ENCODE peak calls at places on chromosome 15, in eight cellular contexts. One of them, this sample, is unnamed.

GRCh38 chr15:57589276-57590073 is 2.2 kb upstream of the MYZAP start:
- DNase-seq in BJ: no peak
- DNase-seq in foreskin fibroblast: no peak
- DNase-seq in retinal pigment epithelial cell: no peak
- DNase-seq in SJSA1: no peak
- DNase-seq in A549: no peak
- DNase-seq in pancreas: no peak
- DNase-seq in AG04450: no peak
- DNase-seq in this sample: no peak

GRCh38 chr15:88258021-88258641 is 1.6 kb upstream of the NTRK3 start:
- DNase-seq in foreskin fibroblast: no peak
- DNase-seq in SJSA1: no peak
- DNase-seq in BJ: no peak
- DNase-seq in pancreas: peak
- DNase-seq in retinal pigment epithelial cell: no peak
- DNase-seq in AG04450: no peak
- DNase-seq in A549: peak
- DNase-seq in this sample: no peak

GRCh38 chr15:63072023-63072650 is 29.6 kb downstream of the TPM1 start:
- DNase-seq in SJSA1: no peak
- DNase-seq in BJ: no peak
- DNase-seq in foreskin fibroblast: no peak
- DNase-seq in AG04450: no peak
- DNase-seq in retinal pigment epithelial cell: no peak
- DNase-seq in pancreas: no peak
- DNase-seq in A549: no peak
- DNase-seq in this sample: no peak

GRCh38 chr15:58229297-58229768 is 91.2 kb downstream of the AQP9 start:
- DNase-seq in AG04450: no peak
- DNase-seq in SJSA1: peak
- DNase-seq in BJ: no peak
- DNase-seq in A549: no peak
- DNase-seq in retinal pigment epithelial cell: no peak
- DNase-seq in pancreas: no peak
- DNase-seq in foreskin fibroblast: peak
- DNase-seq in this sample: no peak

GRCh38 chr15:48373855-48374421 is 42.7 kb downstream of the DUT start:
- DNase-seq in AG04450: no peak
- DNase-seq in BJ: no peak
- DNase-seq in foreskin fibroblast: peak
- DNase-seq in pancreas: no peak
- DNase-seq in retinal pigment epithelial cell: peak
- DNase-seq in SJSA1: peak
- DNase-seq in A549: peak
- DNase-seq in this sample: peak

GRCh38 chr15:44738340-44738984 is 2.1 kb downstream of the TRIM69 start:
- DNase-seq in BJ: peak
- DNase-seq in SJSA1: peak
- DNase-seq in foreskin fibroblast: peak
- DNase-seq in AG04450: peak
- DNase-seq in retinal pigment epithelial cell: no peak
- DNase-seq in A549: peak
- DNase-seq in pancreas: no peak
- DNase-seq in this sample: no peak

GRCh38 chr15:56817266-56817665 is 84.0 kb upstream of the ZNF280D start:
- DNase-seq in BJ: no peak
- DNase-seq in A549: peak
- DNase-seq in retinal pigment epithelial cell: peak
- DNase-seq in foreskin fibroblast: peak
- DNase-seq in pancreas: no peak
- DNase-seq in AG04450: no peak
- DNase-seq in SJSA1: peak
- DNase-seq in this sample: no peak

GRCh38 chr15:52858388-52859176 is 68.4 kb upstream of the ONECUT1 start:
- DNase-seq in A549: no peak
- DNase-seq in foreskin fibroblast: no peak
- DNase-seq in pancreas: no peak
- DNase-seq in BJ: no peak
- DNase-seq in SJSA1: no peak
- DNase-seq in AG04450: no peak
- DNase-seq in retinal pigment epithelial cell: no peak
- DNase-seq in this sample: no peak

GRCh38 chr15:58309993-58310928 is 121.5 kb upstream of the LIPC start:
- DNase-seq in SJSA1: no peak
- DNase-seq in A549: no peak
- DNase-seq in pancreas: no peak
- DNase-seq in retinal pigment epithelial cell: no peak
- DNase-seq in foreskin fibroblast: no peak
- DNase-seq in AG04450: no peak
- DNase-seq in BJ: no peak
- DNase-seq in this sample: no peak

GRCh38 chr15:25088261-25088790 is 133.5 kb downstream of the SNRPN start:
- DNase-seq in BJ: no peak
- DNase-seq in foreskin fibroblast: no peak
- DNase-seq in AG04450: no peak
- DNase-seq in A549: no peak
- DNase-seq in pancreas: no peak
- DNase-seq in SJSA1: no peak
- DNase-seq in retinal pigment epithelial cell: no peak
- DNase-seq in this sample: no peak

GRCh38 chr15:77425104-77425503 is 4.4 kb downstream of the HMG20A start:
- DNase-seq in pancreas: no peak
- DNase-seq in foreskin fibroblast: no peak
- DNase-seq in BJ: no peak
- DNase-seq in SJSA1: no peak
- DNase-seq in AG04450: no peak
- DNase-seq in retinal pigment epithelial cell: no peak
- DNase-seq in A549: no peak
- DNase-seq in this sample: no peak

GRCh38 chr15:77904901-77905300 is 172.6 kb downstream of the TBC1D2B start:
- DNase-seq in retinal pigment epithelial cell: no peak
- DNase-seq in pancreas: peak
- DNase-seq in AG04450: no peak
- DNase-seq in SJSA1: no peak
- DNase-seq in foreskin fibroblast: no peak
- DNase-seq in BJ: no peak
- DNase-seq in A549: no peak
- DNase-seq in this sample: no peak

GRCh38 chr15:31387483-31388118 is 61.0 kb downstream of the KLF13 start:
- DNase-seq in BJ: peak
- DNase-seq in AG04450: no peak
- DNase-seq in retinal pigment epithelial cell: no peak
- DNase-seq in foreskin fibroblast: peak
- DNase-seq in SJSA1: peak
- DNase-seq in A549: no peak
- DNase-seq in pancreas: peak
- DNase-seq in this sample: peak

GRCh38 chr15:89662893-89663673 is 7.8 kb upstream of the KIF7 start:
- DNase-seq in BJ: peak
- DNase-seq in SJSA1: peak
- DNase-seq in retinal pigment epithelial cell: no peak
- DNase-seq in A549: no peak
- DNase-seq in pancreas: no peak
- DNase-seq in foreskin fibroblast: peak
- DNase-seq in AG04450: peak
- DNase-seq in this sample: peak
- H3K4me3 ChIP-seq in BJ: peak
- H3K4me3 ChIP-seq in SJSA1: peak
- H3K4me3 ChIP-seq in retinal pigment epithelial cell: no peak
- H3K4me3 ChIP-seq in A549: no peak
- H3K4me3 ChIP-seq in pancreas: no peak
- H3K4me3 ChIP-seq in foreskin fibroblast: peak
- H3K4me3 ChIP-seq in AG04450: no peak
- H3K4me3 ChIP-seq in this sample: no peak

GRCh38 chr15:64146520-64146884 is 5.0 kb upstream of the SNX22 start:
- DNase-seq in retinal pigment epithelial cell: no peak
- DNase-seq in pancreas: no peak
- DNase-seq in AG04450: no peak
- DNase-seq in BJ: no peak
- DNase-seq in A549: no peak
- DNase-seq in SJSA1: no peak
- DNase-seq in foreskin fibroblast: no peak
- DNase-seq in this sample: no peak
- H3K4me3 ChIP-seq in retinal pigment epithelial cell: no peak
- H3K4me3 ChIP-seq in pancreas: no peak
- H3K4me3 ChIP-seq in AG04450: no peak
- H3K4me3 ChIP-seq in BJ: no peak
- H3K4me3 ChIP-seq in A549: no peak
- H3K4me3 ChIP-seq in SJSA1: no peak
- H3K4me3 ChIP-seq in foreskin fibroblast: no peak
- H3K4me3 ChIP-seq in this sample: no peak

DNA sequence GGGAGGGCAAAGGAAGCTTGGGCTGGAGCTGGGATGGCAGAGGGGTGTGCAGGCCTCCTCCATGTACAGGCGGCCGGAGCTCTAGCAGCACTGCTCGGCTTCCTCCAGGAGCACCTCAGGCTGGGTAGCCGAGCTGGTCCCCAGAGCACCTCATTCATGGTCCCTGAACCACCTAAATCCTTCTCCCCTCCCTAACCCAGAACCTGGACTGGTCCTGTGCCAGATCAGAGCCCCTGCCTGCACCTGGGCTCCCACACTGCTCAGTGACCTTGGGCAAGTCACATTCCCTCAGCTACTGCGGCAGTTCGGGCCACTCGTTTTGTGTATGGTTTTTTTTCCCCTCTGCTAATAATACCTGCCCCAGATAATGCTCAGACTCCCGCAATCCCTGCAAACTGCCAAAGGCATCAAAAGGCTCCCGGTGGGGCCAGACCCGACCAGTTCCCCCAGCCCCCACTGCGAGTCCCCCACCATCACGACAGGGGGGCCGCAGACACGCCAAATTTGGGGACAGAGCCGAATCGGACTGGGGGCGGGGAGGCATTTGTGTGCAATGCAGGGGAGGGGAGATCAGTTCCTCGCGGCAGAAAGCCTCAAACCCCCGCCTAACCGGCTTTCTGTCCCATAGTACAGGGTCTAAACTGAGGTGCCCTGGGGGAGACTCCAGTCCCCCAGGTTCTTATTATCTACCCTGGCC is 1.3 kb downstream of the SEMA7A start:
- DNase-seq in AG04450: no peak
- DNase-seq in retinal pigment epithelial cell: no peak
- DNase-seq in SJSA1: no peak
- DNase-seq in pancreas: no peak
- DNase-seq in A549: no peak
- DNase-seq in foreskin fibroblast: peak
- DNase-seq in BJ: no peak
- DNase-seq in this sample: no peak
- H3K4me3 ChIP-seq in AG04450: peak
- H3K4me3 ChIP-seq in retinal pigment epithelial cell: peak
- H3K4me3 ChIP-seq in SJSA1: peak
- H3K4me3 ChIP-seq in pancreas: peak
- H3K4me3 ChIP-seq in A549: peak
- H3K4me3 ChIP-seq in foreskin fibroblast: peak
- H3K4me3 ChIP-seq in BJ: peak
- H3K4me3 ChIP-seq in this sample: peak

DNA sequence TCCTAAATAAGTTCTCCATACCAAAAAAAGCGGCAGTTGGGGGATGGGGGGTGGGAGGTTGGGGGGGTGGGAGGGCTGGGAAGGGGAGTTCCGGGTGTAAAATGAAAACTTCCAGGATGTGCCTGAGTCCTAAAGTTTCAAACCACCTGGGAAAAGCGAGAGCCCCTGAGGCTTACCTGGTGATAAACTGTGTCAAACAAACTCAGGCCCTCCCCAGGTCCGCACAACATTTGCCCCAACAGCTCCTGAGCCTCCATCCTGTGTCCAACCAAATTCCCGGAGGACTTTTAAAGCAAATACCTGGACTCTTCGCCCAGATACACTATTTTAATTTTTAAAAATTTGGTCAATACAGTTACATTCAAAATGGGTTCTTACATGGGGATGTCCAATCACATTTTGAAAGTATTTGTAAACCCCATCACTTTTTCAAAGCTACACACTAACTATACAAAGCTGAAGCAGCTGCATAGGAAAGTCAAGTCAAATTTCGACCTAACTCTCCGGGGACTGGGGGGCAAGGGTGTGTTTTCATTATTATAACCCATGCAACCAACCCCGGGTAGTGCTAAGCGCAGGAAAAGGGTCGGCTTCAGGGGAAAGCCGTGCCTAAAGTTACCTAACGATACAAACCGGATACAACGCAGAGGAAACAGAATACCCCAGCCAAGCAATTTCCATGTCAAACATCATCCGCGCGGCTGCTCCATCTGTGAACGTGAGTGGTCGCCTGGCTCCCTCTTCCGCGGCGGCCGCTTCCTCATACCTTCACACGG is 680 bp upstream of the FOXB1 start:
- DNase-seq in foreskin fibroblast: no peak
- DNase-seq in pancreas: no peak
- DNase-seq in SJSA1: peak
- DNase-seq in A549: no peak
- DNase-seq in BJ: no peak
- DNase-seq in retinal pigment epithelial cell: no peak
- DNase-seq in AG04450: no peak
- DNase-seq in this sample: no peak
- H3K4me3 ChIP-seq in foreskin fibroblast: no peak
- H3K4me3 ChIP-seq in pancreas: no peak
- H3K4me3 ChIP-seq in SJSA1: no peak
- H3K4me3 ChIP-seq in A549: peak
- H3K4me3 ChIP-seq in BJ: no peak
- H3K4me3 ChIP-seq in retinal pigment epithelial cell: no peak
- H3K4me3 ChIP-seq in AG04450: no peak
- H3K4me3 ChIP-seq in this sample: no peak

DNA sequence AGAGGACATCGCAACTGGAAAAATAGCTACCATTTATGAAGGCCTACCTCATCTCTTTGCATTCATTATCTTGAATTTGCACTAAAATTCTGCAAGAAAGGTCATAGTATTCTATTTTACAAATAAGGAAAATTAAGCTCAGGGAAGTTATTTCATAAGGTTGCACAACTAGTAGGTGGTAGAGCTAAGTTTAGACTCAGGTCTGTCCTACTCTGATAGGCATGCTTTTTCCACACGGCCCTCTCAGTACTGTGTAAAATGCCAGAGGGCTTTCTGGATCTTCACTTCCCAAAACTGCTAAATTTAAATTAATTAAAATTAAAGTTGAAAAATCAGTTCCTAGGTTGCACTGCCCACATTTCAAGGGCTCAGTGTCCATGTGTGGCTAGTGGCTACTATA is 18.3 kb downstream of the MAP2K1 start:
- DNase-seq in BJ: no peak
- DNase-seq in SJSA1: no peak
- DNase-seq in retinal pigment epithelial cell: no peak
- DNase-seq in AG04450: no peak
- DNase-seq in foreskin fibroblast: no peak
- DNase-seq in pancreas: no peak
- DNase-seq in A549: no peak
- DNase-seq in this sample: no peak
- H3K4me3 ChIP-seq in BJ: no peak
- H3K4me3 ChIP-seq in SJSA1: no peak
- H3K4me3 ChIP-seq in retinal pigment epithelial cell: no peak
- H3K4me3 ChIP-seq in AG04450: no peak
- H3K4me3 ChIP-seq in foreskin fibroblast: no peak
- H3K4me3 ChIP-seq in pancreas: no peak
- H3K4me3 ChIP-seq in A549: no peak
- H3K4me3 ChIP-seq in this sample: no peak

This sample was measured in AG09309.